ENCODE peak calls at places on chromosomes 3 and 15, in eight cellular contexts. One of them, this sample, is unnamed.
A peak's percentile ranks its signal among the peaks of the same experiment; 100 is the strongest.

GRCh38 chr3:38458796-38459498 is 5.3 kb downstream of the ACVR2B start:
- DNase-seq in stomach: peak; percentile 84
- DNase-seq in coronary artery: no peak
- DNase-seq in upper lobe of left lung: peak; percentile 87
- DNase-seq in AG04450: no peak
- DNase-seq in HL-60: no peak
- DNase-seq in astrocyte of the spinal cord: peak; percentile 28
- DNase-seq in endothelial cell: no peak
- DNase-seq in this sample: no peak

GRCh38 chr3:10548997-10549396 is 43.6 kb upstream of the ATP2B2 start:
- DNase-seq in stomach: no peak
- DNase-seq in coronary artery: peak; percentile 36
- DNase-seq in upper lobe of left lung: no peak
- DNase-seq in AG04450: no peak
- DNase-seq in HL-60: no peak
- DNase-seq in astrocyte of the spinal cord: no peak
- DNase-seq in endothelial cell: no peak
- DNase-seq in this sample: no peak

GRCh38 chr15:100988297-100988696 is 69.1 kb downstream of the LRRK1 start:
- DNase-seq in stomach: no peak
- DNase-seq in coronary artery: no peak
- DNase-seq in upper lobe of left lung: no peak
- DNase-seq in AG04450: no peak
- DNase-seq in HL-60: no peak
- DNase-seq in astrocyte of the spinal cord: no peak
- DNase-seq in endothelial cell: no peak
- DNase-seq in this sample: no peak

GRCh38 chr15:62886431-62887071 is 156.0 kb upstream of the TPM1 start:
- DNase-seq in stomach: no peak
- DNase-seq in coronary artery: no peak
- DNase-seq in upper lobe of left lung: no peak
- DNase-seq in AG04450: no peak
- DNase-seq in HL-60: no peak
- DNase-seq in astrocyte of the spinal cord: peak; percentile 85
- DNase-seq in endothelial cell: no peak
- DNase-seq in this sample: no peak

GRCh38 chr3:162338514-162338913 is 841.9 kb downstream of the OTOL1 start:
- DNase-seq in stomach: no peak
- DNase-seq in coronary artery: no peak
- DNase-seq in upper lobe of left lung: no peak
- DNase-seq in AG04450: no peak
- DNase-seq in HL-60: no peak
- DNase-seq in astrocyte of the spinal cord: peak; percentile 36
- DNase-seq in endothelial cell: no peak
- DNase-seq in this sample: no peak

GRCh38 chr15:82172506-82172905 is 90.0 kb downstream of the EFL1 start:
- DNase-seq in stomach: no peak
- DNase-seq in coronary artery: no peak
- DNase-seq in upper lobe of left lung: no peak
- DNase-seq in AG04450: no peak
- DNase-seq in HL-60: no peak
- DNase-seq in astrocyte of the spinal cord: no peak
- DNase-seq in endothelial cell: no peak
- DNase-seq in this sample: no peak

GRCh38 chr15:98853161-98853560 is 154.4 kb downstream of the PGPEP1L start:
- DNase-seq in stomach: peak; percentile 90
- DNase-seq in coronary artery: peak; percentile 88
- DNase-seq in upper lobe of left lung: peak; percentile 94
- DNase-seq in AG04450: peak; percentile 81
- DNase-seq in HL-60: peak; percentile 91
- DNase-seq in astrocyte of the spinal cord: peak; percentile 96
- DNase-seq in endothelial cell: peak; percentile 82
- DNase-seq in this sample: peak; percentile 59

GRCh38 chr15:62711691-62712454 is 330.7 kb upstream of the TPM1 start:
- DNase-seq in stomach: no peak
- DNase-seq in coronary artery: no peak
- DNase-seq in upper lobe of left lung: no peak
- DNase-seq in AG04450: no peak
- DNase-seq in HL-60: no peak
- DNase-seq in astrocyte of the spinal cord: peak; percentile 51
- DNase-seq in endothelial cell: no peak
- DNase-seq in this sample: no peak

GRCh38 chr3:148158210-148158609 is 539.5 kb upstream of the AGTR1 start:
- DNase-seq in stomach: no peak
- DNase-seq in coronary artery: no peak
- DNase-seq in upper lobe of left lung: no peak
- DNase-seq in AG04450: peak; percentile 7
- DNase-seq in HL-60: no peak
- DNase-seq in astrocyte of the spinal cord: peak; percentile 77
- DNase-seq in endothelial cell: no peak
- DNase-seq in this sample: no peak

GRCh38 chr3:42654331-42655201 is 1.1 kb downstream of the ZBTB47 start:
- DNase-seq in stomach: peak; percentile 42
- DNase-seq in coronary artery: peak; percentile 84
- DNase-seq in upper lobe of left lung: peak; percentile 93
- DNase-seq in AG04450: no peak
- DNase-seq in HL-60: no peak
- DNase-seq in astrocyte of the spinal cord: peak; percentile 59
- DNase-seq in endothelial cell: peak; percentile 59
- DNase-seq in this sample: no peak

GRCh38 chr3:182921665-182922355 is 58.5 kb downstream of the DCUN1D1 start:
- DNase-seq in stomach: no peak
- DNase-seq in coronary artery: no peak
- DNase-seq in upper lobe of left lung: no peak
- DNase-seq in AG04450: no peak
- DNase-seq in HL-60: no peak
- DNase-seq in astrocyte of the spinal cord: peak; percentile 13
- DNase-seq in endothelial cell: no peak
- DNase-seq in this sample: no peak

GRCh38 chr3:96083610-96084009 is 730.8 kb upstream of the EPHA6 start:
- DNase-seq in stomach: no peak
- DNase-seq in coronary artery: no peak
- DNase-seq in upper lobe of left lung: no peak
- DNase-seq in AG04450: no peak
- DNase-seq in HL-60: no peak
- DNase-seq in astrocyte of the spinal cord: no peak
- DNase-seq in endothelial cell: no peak
- DNase-seq in this sample: no peak

GRCh38 chr3:164393171-164393570 is 685.1 kb downstream of the SI start:
- DNase-seq in stomach: no peak
- DNase-seq in coronary artery: no peak
- DNase-seq in upper lobe of left lung: no peak
- DNase-seq in AG04450: no peak
- DNase-seq in HL-60: no peak
- DNase-seq in astrocyte of the spinal cord: no peak
- DNase-seq in endothelial cell: no peak
- DNase-seq in this sample: no peak

GRCh38 chr15:40040770-40041169 is 1.8 kb upstream of the SRP14 start:
- DNase-seq in stomach: no peak
- DNase-seq in coronary artery: peak; percentile 22
- DNase-seq in upper lobe of left lung: no peak
- DNase-seq in AG04450: no peak
- DNase-seq in HL-60: no peak
- DNase-seq in astrocyte of the spinal cord: no peak
- DNase-seq in endothelial cell: no peak
- DNase-seq in this sample: no peak

GRCh38 chr15:52337961-52338535 is 42.4 kb upstream of the MYO5C start:
- DNase-seq in stomach: no peak
- DNase-seq in coronary artery: no peak
- DNase-seq in upper lobe of left lung: no peak
- DNase-seq in AG04450: no peak
- DNase-seq in HL-60: no peak
- DNase-seq in astrocyte of the spinal cord: no peak
- DNase-seq in endothelial cell: no peak
- DNase-seq in this sample: no peak

GRCh38 chr15:52338891-52339290 is 43.3 kb upstream of the MYO5C start:
- DNase-seq in stomach: no peak
- DNase-seq in coronary artery: no peak
- DNase-seq in upper lobe of left lung: no peak
- DNase-seq in AG04450: no peak
- DNase-seq in HL-60: no peak
- DNase-seq in astrocyte of the spinal cord: no peak
- DNase-seq in endothelial cell: no peak
- DNase-seq in this sample: no peak

GRCh38 chr15:52337198-52337853 is 41.7 kb upstream of the MYO5C start:
- DNase-seq in stomach: no peak
- DNase-seq in coronary artery: no peak
- DNase-seq in upper lobe of left lung: no peak
- DNase-seq in AG04450: no peak
- DNase-seq in HL-60: no peak
- DNase-seq in astrocyte of the spinal cord: peak; percentile 71
- DNase-seq in endothelial cell: no peak
- DNase-seq in this sample: no peak

GRCh38 chr15:52334491-52335160 is 39.0 kb upstream of the MYO5C start:
- DNase-seq in stomach: no peak
- DNase-seq in coronary artery: no peak
- DNase-seq in upper lobe of left lung: no peak
- DNase-seq in AG04450: no peak
- DNase-seq in HL-60: no peak
- DNase-seq in astrocyte of the spinal cord: no peak
- DNase-seq in endothelial cell: no peak
- DNase-seq in this sample: no peak

DNA sequence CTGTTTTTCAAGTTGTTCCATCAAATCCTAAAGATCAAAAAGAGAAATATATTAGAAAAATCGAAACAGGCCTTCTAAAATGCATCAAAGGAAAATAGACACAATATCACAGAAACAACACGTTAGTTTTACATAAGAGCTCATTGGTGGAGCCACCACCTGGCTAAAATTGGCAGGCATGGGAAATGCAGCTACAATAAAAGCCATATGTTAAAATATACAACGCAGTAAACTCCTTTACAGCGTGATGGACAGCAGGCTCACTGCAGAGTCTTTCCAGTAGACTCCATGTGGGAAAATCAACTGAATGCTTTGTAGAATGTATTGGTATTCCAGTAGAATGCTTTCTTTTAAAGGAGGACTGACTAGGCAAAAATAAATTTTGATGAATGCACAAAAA is 40.9 kb upstream of the MYO5C start:
- DNase-seq in stomach: no peak
- DNase-seq in coronary artery: no peak
- DNase-seq in upper lobe of left lung: no peak
- DNase-seq in AG04450: no peak
- DNase-seq in HL-60: no peak
- DNase-seq in astrocyte of the spinal cord: no peak
- DNase-seq in endothelial cell: no peak
- DNase-seq in this sample: no peak
- TF ChIP-seq CTCF in stomach: no peak
- TF ChIP-seq CTCF in coronary artery: no peak
- TF ChIP-seq CTCF in upper lobe of left lung: no peak
- TF ChIP-seq CTCF in AG04450: no peak
- TF ChIP-seq CTCF in HL-60: no peak
- TF ChIP-seq CTCF in astrocyte of the spinal cord: no peak
- TF ChIP-seq CTCF in endothelial cell: no peak
- TF ChIP-seq CTCF in this sample: no peak

DNA sequence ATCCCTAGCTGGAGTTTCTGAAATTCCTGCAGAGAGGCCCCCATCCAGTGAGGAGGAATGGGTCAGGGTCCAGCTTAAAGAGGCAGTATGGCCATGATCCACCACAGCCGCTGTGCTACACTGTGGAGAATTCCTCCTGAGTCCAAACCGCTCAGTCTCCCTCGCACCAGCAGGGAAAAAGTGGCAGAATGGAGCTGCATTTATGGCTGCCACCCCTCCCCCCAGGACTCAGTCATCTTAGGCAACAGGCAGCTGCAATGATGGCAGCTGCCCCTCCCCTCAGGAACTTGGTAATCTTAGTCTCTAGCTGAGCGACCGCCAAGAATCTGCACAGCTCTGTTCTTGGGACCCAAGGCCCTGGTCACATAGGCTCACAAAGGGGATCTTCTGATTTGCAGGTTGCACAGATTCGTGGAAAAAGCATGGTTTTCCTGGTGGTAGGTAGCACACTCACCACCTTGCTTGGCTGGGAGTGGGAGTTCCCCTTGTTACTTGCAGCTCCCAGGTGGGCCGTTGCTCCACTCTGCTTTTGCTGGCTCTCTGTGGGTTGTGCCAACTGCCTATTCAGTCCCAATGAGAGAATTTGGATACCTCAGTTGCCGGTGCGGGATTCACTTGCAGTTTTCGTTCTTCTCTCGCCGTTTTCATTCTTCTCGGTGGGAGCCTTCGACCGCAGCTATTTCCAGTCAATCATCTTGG is 204.1 kb downstream of the STXBP5L start:
- DNase-seq in stomach: no peak
- DNase-seq in coronary artery: no peak
- DNase-seq in upper lobe of left lung: no peak
- DNase-seq in AG04450: no peak
- DNase-seq in HL-60: no peak
- DNase-seq in astrocyte of the spinal cord: no peak
- DNase-seq in endothelial cell: no peak
- DNase-seq in this sample: no peak
- TF ChIP-seq CTCF in stomach: no peak
- TF ChIP-seq CTCF in coronary artery: no peak
- TF ChIP-seq CTCF in upper lobe of left lung: no peak
- TF ChIP-seq CTCF in AG04450: no peak
- TF ChIP-seq CTCF in HL-60: no peak
- TF ChIP-seq CTCF in astrocyte of the spinal cord: no peak
- TF ChIP-seq CTCF in endothelial cell: no peak
- TF ChIP-seq CTCF in this sample: no peak

GRCh38 chr3:172129534-172129867 is 90.1 kb downstream of the FNDC3B start:
- DNase-seq in stomach: no peak
- DNase-seq in coronary artery: no peak
- DNase-seq in upper lobe of left lung: no peak
- DNase-seq in AG04450: no peak
- DNase-seq in HL-60: no peak
- DNase-seq in astrocyte of the spinal cord: no peak
- DNase-seq in endothelial cell: no peak
- DNase-seq in this sample: no peak
- TF ChIP-seq CTCF in stomach: no peak
- TF ChIP-seq CTCF in coronary artery: no peak
- TF ChIP-seq CTCF in upper lobe of left lung: no peak
- TF ChIP-seq CTCF in AG04450: no peak
- TF ChIP-seq CTCF in HL-60: no peak
- TF ChIP-seq CTCF in astrocyte of the spinal cord: no peak
- TF ChIP-seq CTCF in endothelial cell: no peak
- TF ChIP-seq CTCF in this sample: no peak

DNA sequence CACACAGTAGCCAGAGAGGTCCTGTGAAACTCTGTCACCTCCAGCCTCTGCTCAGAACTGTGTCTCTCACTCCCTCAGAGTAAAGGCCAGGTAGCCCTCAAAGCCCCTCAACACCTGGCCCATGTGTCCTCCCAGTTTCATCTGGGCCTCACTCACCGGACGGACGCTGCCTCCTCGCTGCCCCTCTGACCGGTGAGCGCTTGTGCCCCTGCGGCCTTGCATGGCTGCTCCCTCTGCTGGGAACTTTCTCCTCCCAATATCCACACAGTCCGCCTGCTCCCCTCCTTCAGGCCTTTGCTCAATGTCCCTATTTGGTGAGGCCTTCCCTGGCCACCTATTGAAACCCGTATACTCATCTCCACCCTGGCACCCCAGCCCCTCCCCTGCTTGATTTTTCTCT is 36.8 kb upstream of the TRH start:
- DNase-seq in stomach: no peak
- DNase-seq in coronary artery: no peak
- DNase-seq in upper lobe of left lung: peak; percentile 37
- DNase-seq in AG04450: no peak
- DNase-seq in HL-60: no peak
- DNase-seq in astrocyte of the spinal cord: no peak
- DNase-seq in endothelial cell: peak; percentile 17
- DNase-seq in this sample: no peak
- TF ChIP-seq CTCF in stomach: no peak
- TF ChIP-seq CTCF in coronary artery: no peak
- TF ChIP-seq CTCF in upper lobe of left lung: no peak
- TF ChIP-seq CTCF in AG04450: no peak
- TF ChIP-seq CTCF in HL-60: no peak
- TF ChIP-seq CTCF in astrocyte of the spinal cord: no peak
- TF ChIP-seq CTCF in endothelial cell: no peak
- TF ChIP-seq CTCF in this sample: no peak

This sample was measured in activated B cell treated with CpG ODN at 0.5 μM for 24 hours.